ENCODE peak calls at places on chromosome 5, in four cellular contexts. M is GM12878, C is K562, A is SK-N-SH. X is an unnamed sample.

GRCh38 chr5:74648835-74649286 is 8.3 kb upstream of the ENC1 start:
- DNase-seq in M (no peak), C (peak), A (peak), X (peak)

GRCh38 chr5:2901511-2901910 is 150.0 kb upstream of the IRX2 start:
- DNase-seq in M (no peak), C (no peak), A (no peak), X (no peak)

GRCh38 chr5:93055971-93056370 is 525.0 kb downstream of the NR2F1-AS1 start:
- DNase-seq in M (no peak), C (no peak), A (no peak), X (no peak)

GRCh38 chr5:100827481-100827889 is 75.6 kb downstream of the ST8SIA4 start:
- DNase-seq in M (no peak), C (no peak), A (no peak), X (no peak)

GRCh38 chr5:159187674-159188164 is 21.6 kb downstream of the RNF145 start:
- DNase-seq in M (no peak), C (no peak), A (no peak), X (no peak)

GRCh38 chr5:26295541-26295940 is 742.8 kb downstream of the CDH9 start:
- DNase-seq in M (no peak), C (no peak), A (no peak), X (no peak)

GRCh38 chr5:14081791-14082190 is 61.4 kb upstream of the TRIO start:
- DNase-seq in M (no peak), C (no peak), A (no peak), X (no peak)

GRCh38 chr5:154241021-154241420 is 50.5 kb downstream of the GALNT10 start:
- DNase-seq in M (no peak), C (no peak), A (no peak), X (no peak)

GRCh38 chr5:147854331-147854730 is 22.9 kb upstream of the SPINK1 start:
- DNase-seq in M (no peak), C (no peak), A (no peak), X (no peak)

GRCh38 chr5:43429706-43430105 is 17.5 kb upstream of the CCL28 start:
- DNase-seq in M (no peak), C (no peak), A (no peak), X (no peak)

GRCh38 chr5:141567513-141568117 is 51.2 kb downstream of the DIAPH1 start:
- DNase-seq in M (no peak), C (no peak), A (peak), X (no peak)

GRCh38 chr5:142478116-142478515 is 153.3 kb upstream of the SPRY4 start:
- DNase-seq in M (no peak), C (no peak), A (no peak), X (no peak)

GRCh38 chr5:1112596-1113331 is 901 bp upstream of the SLC12A7 start:
- DNase-seq in M (no peak), C (no peak), A (no peak), X (peak)

GRCh38 chr5:72320022-72320898 is at the start of the genes MRPS27 and PTCD2:
- DNase-seq in M (peak), C (peak), A (peak), X (peak)

GRCh38 chr5:72308853-72309191 is 11.2 kb downstream of the MRPS27 start:
- DNase-seq in M (no peak), C (no peak), A (no peak), X (no peak)

DNA sequence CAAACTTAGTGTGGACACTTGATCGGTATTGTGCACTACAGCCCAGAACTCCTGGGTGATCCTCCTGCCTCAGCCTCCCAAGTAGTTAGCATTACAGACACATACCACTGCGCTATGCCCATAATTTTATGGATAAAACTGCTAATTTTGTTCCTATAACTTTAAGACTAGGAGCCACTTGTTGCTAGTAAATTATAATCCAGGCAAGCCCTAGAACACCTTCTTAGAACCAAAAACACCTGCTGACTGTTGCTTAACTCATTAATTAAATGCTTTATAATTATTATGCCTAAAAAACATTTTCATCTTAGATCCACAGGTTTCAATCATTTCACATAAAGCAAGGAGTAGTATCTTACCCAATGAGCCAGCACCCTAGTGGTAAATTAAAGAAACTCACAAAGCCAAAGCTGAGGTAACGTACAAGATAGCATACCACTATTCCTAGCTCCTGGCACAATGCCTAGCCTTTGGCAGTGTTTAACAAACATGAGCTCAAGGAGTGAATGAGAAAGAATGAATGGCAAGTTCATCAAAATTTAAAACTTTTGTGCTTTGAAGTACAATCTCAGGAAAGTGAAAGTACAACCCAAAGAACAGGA is 5.4 kb downstream of the MRPS27 start:
- DNase-seq in M (no peak), C (peak), A (peak), X (peak)
- TF ChIP-seq SMC3 in M (no peak), C (no peak), A (no peak), X (no peak)

GRCh38 chr5:117947836-117948235 is 1040.5 kb downstream of the DTWD2 start:
- DNase-seq in M (no peak), C (no peak), A (no peak), X (no peak)
- TF ChIP-seq YY1 in M (no peak), C (no peak), A (no peak), X (no peak)

DNA sequence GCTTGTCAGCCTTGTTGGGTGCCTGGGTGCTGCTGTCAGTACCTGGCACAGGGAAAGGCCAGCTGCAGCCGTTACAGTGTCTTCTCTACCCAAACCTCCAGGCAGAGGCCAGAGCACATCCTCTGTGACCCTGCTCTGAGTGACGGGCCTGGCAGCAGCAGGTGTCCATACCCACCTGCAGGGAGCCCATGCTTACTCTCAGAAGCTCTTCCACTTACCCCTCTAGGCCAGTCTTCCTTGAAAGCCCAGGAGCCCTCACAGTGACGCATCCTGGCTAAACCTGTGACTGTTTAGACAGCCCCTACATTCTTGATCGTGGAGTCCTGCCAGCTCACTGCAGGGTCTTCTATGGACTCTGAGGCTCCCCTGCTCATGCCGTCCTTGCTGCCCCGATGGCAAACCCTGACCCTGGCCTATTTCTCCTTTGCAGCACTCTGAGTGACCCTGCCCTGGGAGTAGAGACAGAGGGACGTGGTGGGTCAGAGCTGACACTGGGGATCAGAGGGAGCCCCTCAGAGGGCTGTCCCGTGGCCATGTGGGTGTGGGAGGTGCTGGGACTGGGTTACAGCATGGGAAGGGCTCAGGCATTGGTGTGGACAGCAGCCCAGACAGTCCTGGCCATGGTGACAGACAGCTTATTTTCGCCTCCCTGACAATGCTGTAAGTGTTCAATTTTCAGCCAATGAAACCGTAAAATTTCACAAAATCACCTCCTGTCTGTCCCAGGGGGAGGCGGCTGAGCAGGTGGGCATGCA is 67.6 kb upstream of the RNF130 start:
- DNase-seq in M (no peak), C (no peak), A (no peak), X (no peak)
- TF ChIP-seq SMC3 in M (no peak), C (no peak), A (no peak), X (no peak)

GRCh38 chr5:109911731-109912130 is 222.0 kb downstream of the MAN2A1 start:
- DNase-seq in M (no peak), C (no peak), A (peak), X (no peak)
- TF ChIP-seq YY1 in M (no peak), C (no peak), A (no peak), X (no peak)